ENCODE peak calls at places on chromosomes 4 and X, in seven cellular contexts. Q is cardiac fibroblast, R is hepatocyte, M is endothelial cell, G is neural progenitor cell, F is tibial artery, B is cardiac muscle cell. U is an unnamed sample.

GRCh38 chr4:190019023-190019858 is 7.8 kb downstream of the FRG2 start:
- DNase-seq in R (no peak), F (no peak), B (no peak), G (peak; percentile 46), M (peak; percentile 41), Q (no peak), U (peak; percentile 33)

GRCh38 chrX:103373581-103373980 is 2.8 kb upstream of the BEX3 start:
- DNase-seq in B (no peak), R (no peak), M (no peak), Q (peak; percentile 62), G (no peak), F (no peak), U (no peak)

GRCh38 chrX:12370444-12371089 is 232.3 kb downstream of the FRMPD4 start:
- DNase-seq in B (peak; percentile 87), R (no peak), M (no peak), F (no peak), G (no peak), Q (peak; percentile 87), U (no peak)

GRCh38 chrX:16125520-16126149 is 2.3 kb downstream of the GRPR start:
- DNase-seq in R (peak; percentile 9), B (no peak), G (no peak), F (no peak), M (no peak), Q (no peak), U (no peak)

GRCh38 chr4:128329638-128330037 is 42.0 kb upstream of the PGRMC2 start:
- DNase-seq in G (no peak), B (no peak), M (no peak), R (no peak), F (no peak), Q (no peak), U (no peak)

GRCh38 chr4:2257361-2258001 is 4.4 kb downstream of the MXD4 start:
- DNase-seq in G (no peak), F (peak; percentile 71), B (no peak), Q (no peak), M (peak; percentile 2), R (no peak), U (no peak)

GRCh38 chr4:3366893-3367775 is 74.3 kb downstream of the RGS12 start:
- DNase-seq in G (no peak), F (no peak), M (no peak), Q (no peak), R (no peak), B (no peak), U (no peak)

GRCh38 chr4:89836897-89837384 is at the start of gene SNCA:
- DNase-seq in R (peak; percentile 74), F (peak; percentile 69), G (peak; percentile 88), M (peak; percentile 72), B (peak; percentile 78), Q (peak; percentile 11), U (peak; percentile 93)

GRCh38 chr4:165873298-165874071 is 448 bp downstream of the TLL1 start:
- DNase-seq in Q (peak; percentile 7), F (no peak), R (peak; percentile 55), M (peak; percentile 67), G (peak; percentile 78), B (peak; percentile 44), U (peak; percentile 48)

GRCh38 chr4:85833311-85833710 is 358.4 kb downstream of the ARHGAP24 start:
- DNase-seq in M (no peak), B (no peak), F (no peak), G (peak; percentile 53), R (no peak), Q (no peak), U (no peak)

GRCh38 chrX:78517124-78517523 is 142.0 kb downstream of the RTL3 start:
- DNase-seq in Q (peak; percentile 60), M (no peak), G (no peak), R (no peak), B (no peak), F (no peak), U (no peak)

GRCh38 chr4:39083164-39083563 is 21.1 kb downstream of the KLHL5 start:
- DNase-seq in M (no peak), B (peak; percentile 57), Q (peak; percentile 77), G (no peak), F (no peak), R (no peak), U (no peak)

GRCh38 chr4:504076-504475 is 5.1 kb downstream of the PIGG start:
- DNase-seq in G (no peak), Q (peak; percentile 4), F (no peak), B (peak; percentile 30), R (no peak), M (no peak), U (no peak)

GRCh38 chrX:101160001-101160400 is 59.6 kb upstream of the DRP2 start:
- DNase-seq in R (no peak), G (no peak), F (no peak), Q (no peak), B (no peak), M (no peak), U (no peak)

GRCh38 chr4:99670409-99671073 is 12.9 kb upstream of the C4orf54 start:
- DNase-seq in B (no peak), M (no peak), F (no peak), R (no peak), Q (no peak), G (no peak), U (no peak)

GRCh38 chrX:48480583-48480982 is 4.6 kb downstream of the FTSJ1 start:
- DNase-seq in F (no peak), Q (no peak), B (no peak), M (no peak), R (no peak), G (no peak), U (no peak)

GRCh38 chr4:85153221-85153620 is 186.7 kb upstream of the WDFY3 start:
- DNase-seq in F (no peak), M (no peak), R (no peak), B (peak; percentile 35), G (no peak), Q (peak; percentile 25), U (no peak)

GRCh38 chr4:40170588-40170987 is 26.2 kb upstream of the RHOH start:
- DNase-seq in Q (no peak), G (no peak), R (no peak), B (no peak), M (no peak), F (no peak), U (no peak)

GRCh38 chr4:123481034-123481433 is 84.4 kb downstream of the SPRY1 start:
- DNase-seq in B (peak; percentile 34), R (no peak), M (no peak), G (no peak), Q (peak; percentile 89), F (no peak), U (no peak)

GRCh38 chr4:26020896-26021295 is 106.9 kb downstream of the SMIM20 start:
- DNase-seq in G (no peak), F (no peak), M (no peak), B (peak; percentile 43), R (no peak), Q (peak; percentile 75), U (no peak)

DNA sequence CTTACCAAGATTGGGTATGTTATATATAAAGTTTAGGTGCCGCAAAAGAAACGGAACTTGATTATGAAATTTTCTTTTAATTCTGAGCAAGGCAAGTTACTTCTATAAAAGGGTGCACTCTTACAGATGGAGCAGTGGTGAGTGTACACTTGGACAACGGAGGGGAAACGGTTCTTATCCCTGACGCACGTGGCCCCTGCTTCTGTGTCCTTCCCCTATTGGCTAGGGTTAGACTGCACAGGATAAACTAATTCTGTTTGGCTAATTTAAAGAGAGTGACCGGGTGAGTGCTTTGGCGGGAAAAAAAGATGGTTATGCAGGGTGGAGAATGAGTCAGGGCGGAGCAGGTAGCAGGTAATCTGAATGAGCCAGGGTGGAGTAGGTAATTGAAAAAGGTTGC is 149.5 kb downstream of the GC start:
- DNase-seq in F (no peak), M (no peak), G (no peak), B (no peak), Q (no peak), R (no peak), U (no peak)
- TF ChIP-seq CTCF in F (no peak), M (no peak), G (no peak), B (no peak), Q (no peak), R (no peak), U (no peak)

DNA sequence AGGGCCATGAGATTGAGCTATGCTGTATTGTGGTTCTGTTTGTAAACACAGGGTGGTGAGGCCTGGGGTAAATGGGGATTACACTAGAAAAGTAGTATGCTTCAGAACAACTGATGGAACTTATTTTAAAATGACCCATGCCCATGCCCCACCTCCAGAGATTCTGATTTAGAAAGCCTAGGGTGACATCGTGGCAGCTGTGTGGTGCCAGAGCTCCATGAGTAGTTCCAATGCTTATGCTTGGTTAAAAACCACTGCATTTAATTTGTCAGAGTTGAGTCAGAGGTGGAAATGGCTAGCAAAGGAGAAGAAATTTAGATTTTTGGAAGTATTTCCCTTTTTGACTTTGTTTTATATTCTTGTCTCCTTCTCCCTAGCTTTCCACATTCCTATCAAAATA is 63.4 kb upstream of the PDE5A start:
- DNase-seq in B (no peak), G (no peak), Q (peak; percentile 52), M (no peak), R (no peak), F (no peak), U (no peak)
- TF ChIP-seq CTCF in B (no peak), G (no peak), Q (no peak), M (no peak), R (no peak), F (peak; percentile 25), U (no peak)

DNA sequence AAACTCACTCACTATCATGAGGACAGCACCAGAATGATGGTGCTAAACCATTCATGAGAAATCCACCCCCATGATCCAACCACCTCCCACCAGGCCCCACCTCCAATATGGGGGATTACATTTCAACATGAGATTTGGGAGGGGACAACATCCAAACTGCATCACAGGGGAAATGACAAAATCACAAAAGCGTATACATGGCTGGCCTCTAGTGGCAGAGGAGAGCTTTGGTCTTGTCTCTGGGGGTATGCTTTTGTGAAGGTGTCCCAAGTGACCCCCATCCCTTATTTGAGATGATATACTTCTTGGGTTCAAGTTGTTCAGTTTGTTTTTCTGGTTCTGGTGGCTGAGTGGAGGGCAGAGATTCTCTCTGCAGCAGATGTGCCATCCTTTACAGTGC is 8.5 kb upstream of the SETD7 start:
- DNase-seq in Q (peak; percentile 19), M (no peak), F (no peak), B (no peak), G (no peak), R (no peak), U (no peak)
- TF ChIP-seq CTCF in Q (peak; percentile 10), M (no peak), F (no peak), B (peak; percentile 7), G (peak; percentile 30), R (no peak), U (peak; percentile 45)

DNA sequence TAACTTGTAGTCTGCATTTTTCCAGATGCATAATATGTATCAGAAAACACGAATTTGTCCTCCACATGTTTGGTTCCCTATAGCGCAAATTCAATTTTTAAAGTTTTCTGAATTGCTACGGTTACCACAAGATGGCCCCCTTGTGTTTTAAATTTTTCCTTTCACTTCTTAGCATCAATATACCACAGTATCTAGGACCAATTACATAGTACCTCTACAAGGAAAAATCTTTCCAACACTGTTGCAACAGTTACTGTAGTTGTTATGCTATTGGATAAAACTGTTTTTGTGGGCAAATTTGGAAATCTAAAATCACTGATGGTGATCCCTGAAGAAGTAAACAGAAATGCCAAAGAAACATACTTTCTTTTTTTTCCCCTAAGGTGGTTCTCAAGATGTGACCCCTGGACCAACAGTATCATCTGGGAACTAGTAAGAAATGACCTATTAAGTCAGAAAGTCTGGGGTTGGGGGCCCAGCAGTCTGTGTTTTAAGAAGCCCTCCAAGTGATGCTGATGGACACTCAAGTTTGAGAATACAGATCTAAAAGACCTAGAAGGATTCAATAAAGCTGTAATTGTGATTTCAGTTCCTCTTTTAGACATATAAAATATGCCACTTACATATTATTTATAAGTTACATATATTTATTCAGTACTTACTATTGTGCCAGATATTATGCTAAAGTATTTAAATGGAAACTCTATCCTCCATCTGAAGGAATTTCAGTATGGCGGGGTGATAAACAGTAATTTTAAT is 3.1 kb downstream of the ZGRF1 start:
- DNase-seq in M (no peak), B (peak; percentile 70), F (no peak), G (peak; percentile 37), R (peak; percentile 28), Q (peak; percentile 65), U (no peak)
- TF ChIP-seq CTCF in M (peak; percentile 33), B (peak; percentile 51), F (peak; percentile 44), G (peak; percentile 82), R (peak; percentile 59), Q (peak; percentile 22), U (peak; percentile 77)